ENCODE peak calls at places on chromosomes 3 and 15, in eight cellular contexts. J is sigmoid colon, S is gastrocnemius medialis, M is foreskin keratinocyte, F is pancreas, W is ovary, D is tibial artery, N is endodermal cell. G is an unnamed sample.

GRCh38 chr3:24502690-24503089 is 8.0 kb upstream of the THRB start:
- DNase-seq in D (no peak), N (no peak), W (no peak), F (no peak), J (no peak), M (peak), S (no peak), G (no peak)

GRCh38 chr15:81224232-81224631 is 27.6 kb downstream of the IL16 start:
- DNase-seq in M (no peak), N (no peak), D (no peak), F (no peak), S (no peak), W (no peak), J (no peak), G (no peak)

GRCh38 chr15:85028416-85028815 is 46.8 kb downstream of the PDE8A start:
- DNase-seq in M (no peak), W (no peak), D (no peak), S (no peak), J (no peak), N (no peak), F (no peak), G (no peak)

GRCh38 chr3:101950510-101950909 is 101.2 kb downstream of the NFKBIZ start:
- DNase-seq in D (no peak), N (no peak), S (no peak), F (no peak), J (no peak), M (no peak), W (no peak), G (no peak)

GRCh38 chr15:101011582-101011981 is 92.4 kb downstream of the LRRK1 start:
- DNase-seq in M (no peak), W (no peak), J (no peak), N (no peak), S (no peak), D (no peak), F (no peak), G (no peak)

GRCh38 chr15:90001683-90002427 is 731 bp downstream of the ZNF710 start:
- DNase-seq in N (peak), F (peak), M (no peak), J (peak), W (peak), D (peak), S (peak), G (no peak)

GRCh38 chr3:146157325-146158060 is 3.5 kb downstream of the PLOD2 start:
- DNase-seq in J (no peak), W (no peak), F (no peak), S (no peak), D (no peak), M (no peak), N (no peak), G (no peak)

GRCh38 chr3:33889394-33890039 is 91.1 kb downstream of the PDCD6IP start:
- DNase-seq in W (no peak), M (no peak), F (no peak), S (no peak), N (no peak), J (no peak), D (no peak), G (no peak)

GRCh38 chr3:170689218-170689874 is 103.5 kb upstream of the SLC7A14 start:
- DNase-seq in D (peak), N (peak), J (no peak), W (no peak), M (peak), S (no peak), F (no peak), G (no peak)

GRCh38 chr3:120147072-120147871 is 53.0 kb upstream of the GSK3B start:
- DNase-seq in D (no peak), N (peak), S (no peak), F (no peak), M (no peak), W (no peak), J (no peak), G (no peak)

GRCh38 chr15:88385078-88385700 is 82.0 kb downstream of the MRPL46 start:
- DNase-seq in J (no peak), N (peak), M (no peak), F (no peak), S (no peak), D (no peak), W (no peak), G (no peak)

GRCh38 chr3:38634133-38634532 is 15.4 kb downstream of the SCN5A start:
- DNase-seq in S (no peak), D (no peak), F (no peak), M (no peak), W (no peak), N (peak), J (no peak), G (no peak)

GRCh38 chr3:58572013-58572633 is 5.1 kb downstream of the FAM107A start:
- DNase-seq in M (no peak), F (no peak), W (no peak), J (peak), S (no peak), N (no peak), D (peak), G (no peak)

GRCh38 chr3:169668081-169668956 is 4.8 kb upstream of the MECOM start:
- DNase-seq in D (no peak), W (peak), S (no peak), N (peak), F (peak), M (no peak), J (no peak), G (no peak)

GRCh38 chr3:13708301-13708700 is 159.4 kb downstream of the FBLN2 start:
- DNase-seq in W (peak), S (no peak), D (peak), F (no peak), M (no peak), J (peak), N (peak), G (no peak)

GRCh38 chr3:18295171-18295920 is 129.8 kb downstream of the SATB1 start:
- DNase-seq in S (no peak), F (peak), N (peak), J (no peak), W (no peak), M (peak), D (no peak), G (no peak)

GRCh38 chr15:74365619-74366445 is 1.6 kb downstream of the CYP11A1 start:
- DNase-seq in F (no peak), N (peak), S (no peak), M (no peak), J (peak), D (peak), W (peak), G (no peak)

GRCh38 chr15:39360417-39360816 is 220.5 kb upstream of the THBS1 start:
- DNase-seq in W (no peak), S (no peak), M (no peak), N (no peak), F (no peak), J (no peak), D (no peak), G (no peak)

GRCh38 chr3:188881954-188882641 is 289.7 kb upstream of the TPRG1 start:
- DNase-seq in D (no peak), M (peak), F (no peak), N (no peak), J (no peak), W (no peak), S (no peak), G (no peak)

GRCh38 chr3:197960694-197961581 is 921 bp downstream of the LMLN start:
- DNase-seq in J (no peak), D (no peak), S (no peak), F (no peak), N (no peak), W (no peak), M (no peak), G (no peak)

GRCh38 chr3:178514411-178514800 is 21.8 kb upstream of the KCNMB2 start:
- DNase-seq in D (no peak), M (no peak), S (no peak), F (no peak), W (no peak), N (no peak), J (no peak), G (no peak)

GRCh38 chr3:56894912-56895431 is 93.2 kb upstream of the ARHGEF3 start:
- DNase-seq in W (no peak), J (no peak), M (no peak), S (no peak), D (no peak), N (no peak), F (no peak), G (peak)

GRCh38 chr3:107962946-107963345 is 127.9 kb downstream of the CD47 start:
- DNase-seq in F (no peak), N (no peak), M (no peak), J (no peak), D (no peak), W (no peak), S (no peak), G (no peak)

GRCh38 chr3:58058654-58059263 is 50.5 kb downstream of the FLNB start:
- DNase-seq in J (no peak), D (no peak), M (no peak), S (no peak), N (no peak), W (no peak), F (no peak), G (no peak)

GRCh38 chr15:60399246-60399915 is 1.6 kb upstream of the ANXA2 start:
- DNase-seq in N (peak), S (no peak), F (no peak), M (no peak), D (no peak), W (peak), J (peak), G (no peak)

GRCh38 chr15:60400957-60401356 is 3.2 kb upstream of the ANXA2 start:
- DNase-seq in M (no peak), J (no peak), D (no peak), W (no peak), F (no peak), S (no peak), N (peak), G (no peak)

GRCh38 chr15:60396964-60397771 is 618 bp downstream of the ANXA2 start:
- DNase-seq in F (peak), S (peak), W (peak), J (peak), D (peak), N (peak), M (no peak), G (no peak)

GRCh38 chr15:60397772-60398445 is at the start of gene ANXA2:
- DNase-seq in D (peak), S (peak), M (peak), F (peak), N (peak), J (peak), W (peak), G (no peak)

DNA sequence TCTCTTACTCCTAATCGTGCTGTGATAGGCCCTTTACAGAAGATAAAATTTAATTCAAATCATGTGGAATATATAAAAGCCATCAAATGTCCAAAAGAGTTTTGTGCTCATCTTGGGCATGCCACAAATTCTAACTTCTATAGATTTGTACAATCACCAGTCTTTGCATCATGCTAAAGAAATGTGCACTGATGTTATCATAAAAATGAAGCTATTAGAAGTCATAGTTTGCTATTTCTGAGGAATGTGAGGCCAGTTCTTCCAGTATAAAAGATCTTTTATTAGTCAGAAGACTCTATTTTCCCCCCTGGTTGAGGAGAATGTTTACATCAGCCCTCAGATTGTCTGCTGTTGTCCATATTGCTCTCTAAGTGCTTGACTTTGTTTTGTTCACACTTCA is 2.1 kb upstream of the ANXA2 start:
- DNase-seq in S (no peak), J (no peak), W (no peak), M (peak), D (no peak), F (no peak), N (no peak), G (no peak)
- H3K27ac ChIP-seq in S (peak), J (peak), W (no peak), M (peak), D (peak), F (no peak), N (no peak), G (no peak)

GRCh38 chr3:125136966-125137365 is 75.6 kb downstream of the SLC12A8 start:
- DNase-seq in D (no peak), W (no peak), F (no peak), J (no peak), S (no peak), M (no peak), N (no peak), G (no peak)
- H3K27ac ChIP-seq in D (peak), W (no peak), F (no peak), J (no peak), S (no peak), M (no peak), N (no peak), G (no peak)

GRCh38 chr3:49222002-49222401 is 50.6 kb downstream of the KLHDC8B start:
- DNase-seq in N (no peak), M (peak), F (no peak), S (no peak), D (no peak), W (no peak), J (no peak), G (no peak)
- H3K27ac ChIP-seq in N (no peak), M (no peak), F (no peak), S (no peak), D (no peak), W (no peak), J (no peak), G (no peak)

DNA sequence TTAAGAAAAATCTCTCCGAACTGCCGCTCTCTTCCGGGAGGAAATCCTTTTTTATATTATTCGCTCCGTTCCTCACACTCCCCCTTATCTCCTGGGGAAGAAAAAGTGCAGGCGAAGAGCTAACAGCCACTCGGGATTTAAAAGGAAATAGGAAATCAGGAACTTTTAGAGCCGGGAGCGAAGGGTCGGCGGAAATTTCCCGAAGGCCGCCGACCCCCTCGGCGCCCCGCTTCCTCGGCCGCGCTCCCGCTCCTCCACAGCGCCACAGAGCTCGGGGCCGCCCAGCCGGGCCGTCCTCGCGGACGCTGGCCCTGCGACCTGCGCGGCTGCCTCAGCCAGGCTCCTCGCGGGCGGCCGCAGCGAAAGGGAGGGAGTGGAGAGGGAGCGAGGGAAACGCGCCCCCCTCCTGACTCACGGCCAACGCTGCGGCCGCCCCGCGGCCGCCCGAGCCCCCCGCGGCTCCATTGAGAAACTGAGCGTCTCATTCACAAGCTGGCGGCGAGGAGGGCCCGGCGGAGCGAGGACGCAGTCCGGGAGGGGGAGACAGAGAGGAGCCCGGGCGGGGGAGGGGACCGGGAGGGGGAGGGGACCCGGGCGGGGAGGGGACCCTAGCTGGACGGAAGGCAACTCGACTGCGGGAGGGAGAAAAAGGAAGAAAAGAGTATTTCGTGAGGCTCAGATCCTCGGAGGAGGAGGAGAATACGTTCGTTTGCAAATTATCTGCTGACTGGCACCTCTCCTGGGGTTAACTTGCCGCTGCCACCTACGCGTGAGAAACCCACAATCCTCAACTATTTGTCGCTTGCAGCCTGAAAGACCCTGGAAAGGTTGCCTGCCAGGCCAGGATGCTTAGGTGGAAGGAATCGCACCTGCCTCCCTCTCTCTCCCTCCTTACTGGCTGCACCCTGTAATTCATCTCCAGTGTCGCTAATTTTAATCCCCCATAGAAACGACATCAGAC is at the start of gene PTPN9:
- DNase-seq in D (peak), M (no peak), S (peak), F (peak), W (peak), N (peak), J (peak), G (peak)
- H3K27ac ChIP-seq in D (peak), M (peak), S (peak), F (peak), W (peak), N (peak), J (peak), G (peak)

GRCh38 chr3:32467333-32468070 is 35.1 kb downstream of the CMTM6 start:
- DNase-seq in N (peak), J (peak), D (peak), F (peak), S (no peak), W (peak), M (no peak), G (no peak)

GRCh38 chr3:32470362-32470761 is 32.3 kb downstream of the CMTM6 start:
- DNase-seq in M (no peak), S (no peak), W (no peak), N (no peak), F (no peak), D (no peak), J (no peak), G (no peak)

GRCh38 chr3:32469151-32469874 is 33.3 kb downstream of the CMTM6 start:
- DNase-seq in J (no peak), M (no peak), S (no peak), D (no peak), N (no peak), W (no peak), F (no peak), G (no peak)

GRCh38 chr3:32474201-32474600 is 28.5 kb downstream of the CMTM6 start:
- DNase-seq in F (no peak), W (no peak), J (no peak), M (no peak), S (no peak), D (no peak), N (no peak), G (no peak)

GRCh38 chr3:32472716-32473115 is 29.9 kb downstream of the CMTM6 start:
- DNase-seq in N (no peak), J (no peak), M (no peak), D (no peak), F (no peak), W (no peak), S (no peak), G (no peak)
- H3K27ac ChIP-seq in N (no peak), J (no peak), M (no peak), D (no peak), F (no peak), W (no peak), S (no peak), G (no peak)